ENCODE peak calls at places on chromosome 15, in four cellular contexts. One of them, this sample, is unnamed.

GRCh38 chr15:39462691-39463090 is 118.2 kb upstream of the THBS1 start:
- DNase-seq in K562: no peak
- DNase-seq in GM12878: no peak
- DNase-seq in HepG2: no peak
- DNase-seq in this sample: no peak

GRCh38 chr15:88701561-88702095 is 62.8 kb downstream of the ISG20 start:
- DNase-seq in K562: peak
- DNase-seq in GM12878: no peak
- DNase-seq in HepG2: peak
- DNase-seq in this sample: peak

GRCh38 chr15:52308446-52309153 is 13.0 kb upstream of the MYO5C start:
- DNase-seq in K562: no peak
- DNase-seq in GM12878: no peak
- DNase-seq in HepG2: no peak
- DNase-seq in this sample: no peak

GRCh38 chr15:67914537-67915373 is 74.9 kb upstream of the RNU6-1 start:
- DNase-seq in K562: peak
- DNase-seq in GM12878: no peak
- DNase-seq in HepG2: peak
- DNase-seq in this sample: no peak

GRCh38 chr15:62083168-62084154 is 16.7 kb downstream of the C2CD4A start:
- DNase-seq in K562: no peak
- DNase-seq in GM12878: no peak
- DNase-seq in HepG2: no peak
- DNase-seq in this sample: no peak

GRCh38 chr15:29972051-29972450 is 110.7 kb upstream of the GOLGA8J start:
- DNase-seq in K562: no peak
- DNase-seq in GM12878: no peak
- DNase-seq in HepG2: no peak
- DNase-seq in this sample: no peak

GRCh38 chr15:34754674-34755418 is at the start of gene GJD2:
- DNase-seq in K562: peak
- DNase-seq in GM12878: no peak
- DNase-seq in HepG2: no peak
- DNase-seq in this sample: no peak

GRCh38 chr15:35737521-35737920 is 191.6 kb upstream of the DPH6 start:
- DNase-seq in K562: no peak
- DNase-seq in GM12878: no peak
- DNase-seq in HepG2: no peak
- DNase-seq in this sample: no peak

GRCh38 chr15:88649286-88649733 is 10.5 kb downstream of the ISG20 start:
- DNase-seq in K562: no peak
- DNase-seq in GM12878: no peak
- DNase-seq in HepG2: peak
- DNase-seq in this sample: peak

GRCh38 chr15:58043192-58043903 is 22.2 kb downstream of the ALDH1A2 start:
- DNase-seq in K562: peak
- DNase-seq in GM12878: no peak
- DNase-seq in HepG2: peak
- DNase-seq in this sample: peak

GRCh38 chr15:33022629-33023028 is 171.9 kb downstream of the FMN1 start:
- DNase-seq in K562: no peak
- DNase-seq in GM12878: no peak
- DNase-seq in HepG2: no peak
- DNase-seq in this sample: no peak

GRCh38 chr15:67915374-67916050 is 75.7 kb upstream of the RNU6-1 start:
- DNase-seq in K562: no peak
- DNase-seq in GM12878: no peak
- DNase-seq in HepG2: peak
- DNase-seq in this sample: no peak

GRCh38 chr15:75661041-75661778 is 13.5 kb downstream of the SNX33 start:
- DNase-seq in K562: no peak
- DNase-seq in GM12878: no peak
- DNase-seq in HepG2: peak
- DNase-seq in this sample: no peak

GRCh38 chr15:36499751-36500389 is 79.6 kb upstream of the CDIN1 start:
- DNase-seq in K562: no peak
- DNase-seq in GM12878: no peak
- DNase-seq in HepG2: no peak
- DNase-seq in this sample: no peak

GRCh38 chr15:37101634-37102314 is 1.4 kb upstream of the MEIS2 start:
- DNase-seq in K562: peak
- DNase-seq in GM12878: no peak
- DNase-seq in HepG2: peak
- DNase-seq in this sample: peak

GRCh38 chr15:90557651-90558084 is 27.9 kb downstream of the CRTC3 start:
- DNase-seq in K562: no peak
- DNase-seq in GM12878: no peak
- DNase-seq in HepG2: no peak
- DNase-seq in this sample: no peak

GRCh38 chr15:67218428-67218827 is 36.0 kb downstream of the AAGAB start:
- DNase-seq in K562: no peak
- DNase-seq in GM12878: no peak
- DNase-seq in HepG2: no peak
- DNase-seq in this sample: no peak

GRCh38 chr15:95609096-95609495 is 721.4 kb upstream of the NR2F2 start:
- DNase-seq in K562: no peak
- DNase-seq in GM12878: no peak
- DNase-seq in HepG2: no peak
- DNase-seq in this sample: no peak

GRCh38 chr15:95605098-95605497 is 725.4 kb upstream of the NR2F2 start:
- DNase-seq in K562: no peak
- DNase-seq in GM12878: no peak
- DNase-seq in HepG2: no peak
- DNase-seq in this sample: no peak

GRCh38 chr15:95606551-95606950 is 723.9 kb upstream of the NR2F2 start:
- DNase-seq in K562: no peak
- DNase-seq in GM12878: no peak
- DNase-seq in HepG2: no peak
- DNase-seq in this sample: no peak

GRCh38 chr15:95610945-95611344 is 719.6 kb upstream of the NR2F2 start:
- DNase-seq in K562: no peak
- DNase-seq in GM12878: no peak
- DNase-seq in HepG2: no peak
- DNase-seq in this sample: no peak

DNA sequence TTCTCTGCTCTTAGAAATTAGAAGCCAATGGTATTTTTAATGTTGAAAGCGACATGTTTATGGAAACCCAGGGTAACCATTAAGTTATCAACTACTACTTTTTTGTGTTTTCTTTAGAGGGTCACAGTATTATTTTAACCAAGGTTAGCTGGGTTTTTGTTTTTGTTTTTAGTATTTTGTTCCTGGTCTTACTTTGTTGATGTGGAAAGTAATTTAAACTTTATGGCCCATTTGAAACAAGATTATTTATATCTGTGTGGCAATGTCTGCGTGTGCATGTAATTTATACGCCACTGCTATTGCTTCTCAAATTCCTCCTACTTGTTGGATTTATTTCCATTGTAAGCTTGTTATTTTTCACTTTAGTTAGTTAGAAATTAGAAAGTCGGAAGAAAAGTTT is 722.1 kb upstream of the NR2F2 start:
- DNase-seq in K562: no peak
- DNase-seq in GM12878: no peak
- DNase-seq in HepG2: no peak
- DNase-seq in this sample: no peak
- TF ChIP-seq ZNF274 in K562: no peak
- TF ChIP-seq ZNF274 in GM12878: no peak
- TF ChIP-seq ZNF274 in HepG2: no peak
- TF ChIP-seq ZNF274 in this sample: no peak

GRCh38 chr15:25860885-25861866 is 2.0 kb downstream of the ATP10A start:
- DNase-seq in K562: no peak
- DNase-seq in GM12878: no peak
- DNase-seq in HepG2: no peak
- DNase-seq in this sample: no peak
- TF ChIP-seq ZBTB33 in K562: no peak
- TF ChIP-seq ZBTB33 in GM12878: no peak
- TF ChIP-seq ZBTB33 in HepG2: no peak
- TF ChIP-seq ZBTB33 in this sample: no peak

GRCh38 chr15:48872632-48873031 is 5.3 kb upstream of the EID1 start:
- DNase-seq in K562: no peak
- DNase-seq in GM12878: no peak
- DNase-seq in HepG2: no peak
- DNase-seq in this sample: no peak

GRCh38 chr15:48869966-48870365 is 8.0 kb upstream of the EID1 start:
- DNase-seq in K562: no peak
- DNase-seq in GM12878: no peak
- DNase-seq in HepG2: no peak
- DNase-seq in this sample: no peak

GRCh38 chr15:48868018-48868417 is 9.9 kb upstream of the EID1 start:
- DNase-seq in K562: no peak
- DNase-seq in GM12878: no peak
- DNase-seq in HepG2: no peak
- DNase-seq in this sample: no peak

GRCh38 chr15:48868549-48868948 is 9.4 kb upstream of the EID1 start:
- DNase-seq in K562: no peak
- DNase-seq in GM12878: no peak
- DNase-seq in HepG2: no peak
- DNase-seq in this sample: no peak

DNA sequence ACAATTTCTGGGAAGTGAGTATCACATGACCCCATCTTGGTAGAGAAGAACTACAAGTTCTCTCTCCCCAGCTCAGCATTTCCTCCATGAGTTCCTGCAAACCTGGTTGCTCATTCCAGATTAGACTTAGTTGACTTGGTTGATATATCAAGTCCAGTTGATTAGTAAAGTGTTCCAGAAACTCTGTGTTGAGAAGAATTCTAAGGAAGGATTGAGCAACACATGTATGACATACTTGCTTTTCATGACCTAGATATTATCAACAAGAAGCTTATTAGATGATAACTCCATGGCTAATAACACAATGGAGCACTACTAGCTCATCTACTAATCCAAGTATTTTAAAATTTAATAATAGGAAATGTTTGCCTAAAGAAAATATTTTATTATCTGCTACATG is 6.4 kb upstream of the EID1 start:
- DNase-seq in K562: no peak
- DNase-seq in GM12878: no peak
- DNase-seq in HepG2: no peak
- DNase-seq in this sample: no peak
- TF ChIP-seq SRF in K562: no peak
- TF ChIP-seq SRF in GM12878: no peak
- TF ChIP-seq SRF in HepG2: no peak
- TF ChIP-seq SRF in this sample: no peak

GRCh38 chr15:48554112-48554511 is 91.4 kb downstream of the FBN1 start:
- DNase-seq in K562: no peak
- DNase-seq in GM12878: no peak
- DNase-seq in HepG2: no peak
- DNase-seq in this sample: no peak

GRCh38 chr15:48556159-48556897 is 89.2 kb downstream of the FBN1 start:
- DNase-seq in K562: no peak
- DNase-seq in GM12878: no peak
- DNase-seq in HepG2: no peak
- DNase-seq in this sample: no peak

GRCh38 chr15:48553559-48553958 is 92.0 kb downstream of the FBN1 start:
- DNase-seq in K562: no peak
- DNase-seq in GM12878: no peak
- DNase-seq in HepG2: no peak
- DNase-seq in this sample: no peak

GRCh38 chr15:48557335-48557734 is 88.2 kb downstream of the FBN1 start:
- DNase-seq in K562: no peak
- DNase-seq in GM12878: no peak
- DNase-seq in HepG2: no peak
- DNase-seq in this sample: no peak

DNA sequence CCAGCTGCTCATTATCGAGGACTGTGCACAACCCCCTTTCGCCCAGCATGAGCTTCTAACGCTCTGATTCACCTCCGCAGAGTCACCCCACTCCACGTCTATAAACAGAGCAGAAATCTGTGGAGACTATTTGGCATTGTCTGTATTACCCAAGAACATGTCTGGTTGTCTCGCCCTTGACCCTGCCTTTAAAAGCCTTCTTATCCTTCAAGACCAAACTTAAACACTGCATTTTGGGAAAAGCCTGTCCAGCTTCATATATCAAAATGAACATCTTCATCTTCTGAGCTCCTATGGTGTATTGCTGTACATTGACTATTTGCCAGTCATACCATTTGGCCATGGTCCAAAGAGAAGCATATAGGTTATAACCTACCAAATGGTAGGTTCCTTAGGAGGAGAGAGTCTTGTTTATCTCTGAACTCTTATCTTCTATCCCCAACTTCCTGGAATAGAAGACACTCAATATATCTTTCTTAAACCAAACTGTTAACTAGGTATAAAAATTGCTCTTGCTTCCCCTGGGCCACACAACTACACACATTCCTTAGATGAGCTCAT is 90.2 kb downstream of the FBN1 start:
- DNase-seq in K562: no peak
- DNase-seq in GM12878: no peak
- DNase-seq in HepG2: no peak
- DNase-seq in this sample: no peak
- TF ChIP-seq ZNF274 in K562: no peak
- TF ChIP-seq ZNF274 in GM12878: no peak
- TF ChIP-seq ZNF274 in HepG2: no peak
- TF ChIP-seq ZNF274 in this sample: no peak

DNA sequence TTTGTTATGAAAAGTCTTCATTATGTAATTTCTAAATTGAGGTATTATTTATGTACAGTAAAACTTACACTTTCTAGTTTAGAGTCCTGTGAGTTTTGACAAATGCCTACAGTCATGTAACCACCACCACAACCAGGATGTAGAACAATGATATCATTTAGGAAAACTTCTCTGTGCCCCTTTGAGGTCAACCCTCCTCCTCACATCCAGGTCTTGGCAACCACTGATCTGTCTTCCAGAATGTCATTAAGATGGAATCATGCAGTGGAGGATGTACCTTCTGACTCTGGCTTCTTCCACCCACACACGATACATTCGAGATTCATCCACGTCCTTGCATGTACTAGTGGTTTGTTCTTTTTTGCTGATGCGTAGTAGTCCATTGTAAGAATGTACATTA is 23.2 kb downstream of the MINAR1 start:
- DNase-seq in K562: no peak
- DNase-seq in GM12878: no peak
- DNase-seq in HepG2: no peak
- DNase-seq in this sample: no peak
- TF ChIP-seq ZBTB33 in K562: no peak
- TF ChIP-seq ZBTB33 in GM12878: no peak
- TF ChIP-seq ZBTB33 in HepG2: no peak
- TF ChIP-seq ZBTB33 in this sample: no peak

GRCh38 chr15:84839714-84840113 is 22.6 kb downstream of the ALPK3 start:
- DNase-seq in K562: no peak
- DNase-seq in GM12878: no peak
- DNase-seq in HepG2: no peak
- DNase-seq in this sample: no peak
- TF ChIP-seq SRF in K562: no peak
- TF ChIP-seq SRF in GM12878: no peak
- TF ChIP-seq SRF in HepG2: no peak
- TF ChIP-seq SRF in this sample: no peak

GRCh38 chr15:74598126-74598842 is 17.4 kb upstream of the CLK3 start:
- DNase-seq in K562: peak
- DNase-seq in GM12878: peak
- DNase-seq in HepG2: peak
- DNase-seq in this sample: no peak
- TF ChIP-seq ZNF274 in K562: no peak
- TF ChIP-seq ZNF274 in GM12878: no peak
- TF ChIP-seq ZNF274 in HepG2: no peak
- TF ChIP-seq ZNF274 in this sample: no peak